ENCODE peak calls at places on chromosomes 1 and 21, in six cellular contexts. W is body of pancreas; S is Caki2; A is B cell; L is CD8-positive, alpha-beta memory T cell; O is NCI-H1092. B is an unnamed sample.

GRCh38 chr1:145858238-145858936 is 494 bp downstream of the PIAS3 start:
- DNase-seq in L (no peak), A (no peak), O (no peak), S (peak), W (peak), B (peak)

GRCh38 chr21:26116456-26117011 is 54.0 kb downstream of the APP start:
- DNase-seq in W (peak), L (no peak), A (no peak), S (no peak), O (no peak), B (peak)

GRCh38 chr1:116268211-116268610 is 104.8 kb upstream of the ATP1A1 start:
- DNase-seq in S (peak), W (peak), L (no peak), A (no peak), O (no peak), B (peak)

GRCh38 chr21:32909393-32909792 is 116.3 kb upstream of the OLIG2 start:
- DNase-seq in L (no peak), W (no peak), O (no peak), A (no peak), S (no peak), B (no peak)

GRCh38 chr1:233635765-233636502 is 22.0 kb downstream of the KCNK1 start:
- DNase-seq in S (peak), W (peak), A (no peak), L (no peak), O (no peak), B (peak)

GRCh38 chr1:25689686-25690381 is 73.2 kb downstream of the MAN1C1 start:
- DNase-seq in S (no peak), O (no peak), L (peak), W (no peak), A (no peak), B (no peak)

GRCh38 chr1:61636814-61637213 is 88.1 kb downstream of the TM2D1 start:
- DNase-seq in L (no peak), A (no peak), S (no peak), W (no peak), O (no peak), B (no peak)

GRCh38 chr1:20376880-20377494 is 86.3 kb downstream of the VWA5B1 start:
- DNase-seq in W (peak), L (peak), O (peak), A (peak), S (peak), B (peak)

GRCh38 chr1:10514490-10515235 is 39.9 kb downstream of the PEX14 start:
- DNase-seq in A (no peak), S (peak), W (no peak), O (peak), L (no peak), B (peak)

GRCh38 chr1:163060343-163061007 is 8.7 kb upstream of the RGS4 start:
- DNase-seq in W (no peak), L (no peak), S (no peak), A (no peak), O (no peak), B (no peak)

GRCh38 chr1:226069818-226070489 is 7.4 kb downstream of the H3-3A start:
- DNase-seq in L (no peak), O (no peak), S (no peak), W (no peak), A (no peak), B (no peak)

GRCh38 chr1:181632492-181632891 is 149.2 kb downstream of the CACNA1E start:
- DNase-seq in A (no peak), S (no peak), L (no peak), W (no peak), O (no peak), B (no peak)

GRCh38 chr1:228096416-228097332 is 6.5 kb downstream of the C1orf35 start:
- DNase-seq in L (no peak), O (no peak), W (no peak), A (no peak), S (no peak), B (no peak)

GRCh38 chr1:56825436-56825835 is 6.2 kb upstream of the FYB2 start:
- DNase-seq in S (no peak), O (no peak), L (no peak), W (no peak), A (no peak), B (no peak)

GRCh38 chr1:156773607-156774006 is 6.3 kb downstream of the PRCC start:
- DNase-seq in A (no peak), W (no peak), O (no peak), S (no peak), L (no peak), B (no peak)

GRCh38 chr1:59516881-59517280 is 220.0 kb downstream of the FGGY start:
- DNase-seq in O (no peak), L (no peak), A (no peak), W (peak), S (no peak), B (no peak)

GRCh38 chr1:176567190-176567794 is 104.3 kb downstream of the PAPPA2 start:
- DNase-seq in W (no peak), O (no peak), A (no peak), L (no peak), S (peak), B (peak)

GRCh38 chr1:47574451-47575165 is 136.8 kb downstream of the FOXD2 start:
- DNase-seq in S (no peak), A (no peak), W (no peak), L (no peak), O (no peak), B (no peak)

GRCh38 chr21:34276711-34277425 is 86.9 kb upstream of the KCNE2 start:
- DNase-seq in S (no peak), W (no peak), A (no peak), O (no peak), L (no peak), B (peak)

GRCh38 chr1:43853161-43853921 is 80.3 kb upstream of the ARTN start:
- DNase-seq in O (peak), A (no peak), S (peak), W (peak), L (no peak), B (peak)

GRCh38 chr1:101203812-101204540 is 32.8 kb upstream of the S1PR1 start:
- DNase-seq in O (peak), A (no peak), S (peak), L (no peak), W (no peak), B (no peak)

GRCh38 chr1:41743361-41743760 is 175.4 kb downstream of the HIVEP3 start:
- DNase-seq in W (no peak), A (no peak), O (no peak), L (no peak), S (no peak), B (no peak)